ENCODE peak calls at places on chromosome 1, in seven cellular contexts. One of them, this sample, is unnamed.

GRCh38 chr1:5423109-5423508 is 569.1 kb downstream of the NPHP4 start:
- DNase-seq in neuronal stem cell: no peak
- DNase-seq in mesenchymal stem cell: no peak
- DNase-seq in IMR-90: no peak
- DNase-seq in H9: peak; percentile 41
- DNase-seq in trophoblast cell: no peak
- DNase-seq in H1: no peak
- DNase-seq in this sample: peak; percentile 62

GRCh38 chr1:236868625-236869467 is 73.8 kb downstream of the MTR start:
- DNase-seq in neuronal stem cell: peak; percentile 47
- DNase-seq in mesenchymal stem cell: peak; percentile 64
- DNase-seq in IMR-90: peak; percentile 77
- DNase-seq in H9: peak; percentile 67
- DNase-seq in trophoblast cell: peak; percentile 77
- DNase-seq in H1: no peak
- DNase-seq in this sample: peak; percentile 77

GRCh38 chr1:6743189-6744101 is 41.8 kb upstream of the CAMTA1 start:
- DNase-seq in neuronal stem cell: no peak
- DNase-seq in mesenchymal stem cell: peak; percentile 68
- DNase-seq in IMR-90: peak; percentile 77
- DNase-seq in H9: peak; percentile 54
- DNase-seq in trophoblast cell: no peak
- DNase-seq in H1: peak; percentile 58
- DNase-seq in this sample: no peak

GRCh38 chr1:3076388-3076740 is 7.4 kb downstream of the PRDM16 start:
- DNase-seq in neuronal stem cell: no peak
- DNase-seq in mesenchymal stem cell: no peak
- DNase-seq in IMR-90: no peak
- DNase-seq in H9: no peak
- DNase-seq in trophoblast cell: no peak
- DNase-seq in H1: no peak
- DNase-seq in this sample: no peak

GRCh38 chr1:10033359-10033845 is 644 bp downstream of the UBE4B start:
- DNase-seq in neuronal stem cell: no peak
- DNase-seq in mesenchymal stem cell: peak; percentile 70
- DNase-seq in IMR-90: peak; percentile 25
- DNase-seq in H9: peak; percentile 33
- DNase-seq in trophoblast cell: peak; percentile 51
- DNase-seq in H1: no peak
- DNase-seq in this sample: peak; percentile 80

GRCh38 chr1:147073062-147073432 is 99.2 kb downstream of the PRKAB2 start:
- DNase-seq in neuronal stem cell: no peak
- DNase-seq in mesenchymal stem cell: no peak
- DNase-seq in IMR-90: no peak
- DNase-seq in H9: peak; percentile 52
- DNase-seq in trophoblast cell: no peak
- DNase-seq in H1: peak; percentile 63
- DNase-seq in this sample: peak; percentile 26

GRCh38 chr1:52325782-52326181 is 40.2 kb downstream of the CC2D1B start:
- DNase-seq in neuronal stem cell: no peak
- DNase-seq in mesenchymal stem cell: no peak
- DNase-seq in IMR-90: no peak
- DNase-seq in H9: no peak
- DNase-seq in trophoblast cell: no peak
- DNase-seq in H1: no peak
- DNase-seq in this sample: no peak

GRCh38 chr1:36327421-36328087 is 4.1 kb upstream of the EVA1B start:
- DNase-seq in neuronal stem cell: no peak
- DNase-seq in mesenchymal stem cell: peak; percentile 82
- DNase-seq in IMR-90: peak; percentile 80
- DNase-seq in H9: no peak
- DNase-seq in trophoblast cell: peak; percentile 94
- DNase-seq in H1: no peak
- DNase-seq in this sample: no peak

GRCh38 chr1:33442141-33442540 is 11.2 kb upstream of the PHC2 start:
- DNase-seq in neuronal stem cell: no peak
- DNase-seq in mesenchymal stem cell: peak; percentile 61
- DNase-seq in IMR-90: peak; percentile 37
- DNase-seq in H9: no peak
- DNase-seq in trophoblast cell: no peak
- DNase-seq in H1: no peak
- DNase-seq in this sample: no peak

GRCh38 chr1:10520952-10521351 is 46.2 kb downstream of the PEX14 start:
- DNase-seq in neuronal stem cell: no peak
- DNase-seq in mesenchymal stem cell: no peak
- DNase-seq in IMR-90: no peak
- DNase-seq in H9: no peak
- DNase-seq in trophoblast cell: no peak
- DNase-seq in H1: no peak
- DNase-seq in this sample: no peak

GRCh38 chr1:27635410-27636142 is 591 bp upstream of the FGR start:
- DNase-seq in neuronal stem cell: no peak
- DNase-seq in mesenchymal stem cell: no peak
- DNase-seq in IMR-90: no peak
- DNase-seq in H9: no peak
- DNase-seq in trophoblast cell: no peak
- DNase-seq in H1: no peak
- DNase-seq in this sample: no peak
- H2BK120ac ChIP-seq in neuronal stem cell: no peak overlapping the region
- H2BK120ac ChIP-seq in mesenchymal stem cell: no peak overlapping the region
- H2BK120ac ChIP-seq in IMR-90: no peak overlapping the region
- H2BK120ac ChIP-seq in H9: no peak overlapping the region
- H2BK120ac ChIP-seq in trophoblast cell: no peak overlapping the region
- H2BK120ac ChIP-seq in H1: no peak overlapping the region
- H2BK120ac ChIP-seq in this sample: no peak overlapping the region

GRCh38 chr1:25744140-25744581 is 55.8 kb upstream of the SELENON start:
- DNase-seq in neuronal stem cell: no peak
- DNase-seq in mesenchymal stem cell: peak; percentile 56
- DNase-seq in IMR-90: peak; percentile 53
- DNase-seq in H9: peak; percentile 74
- DNase-seq in trophoblast cell: peak; percentile 48
- DNase-seq in H1: peak; percentile 63
- DNase-seq in this sample: peak; percentile 85

GRCh38 chr1:25747046-25747705 is 52.8 kb upstream of the SELENON start:
- DNase-seq in neuronal stem cell: no peak
- DNase-seq in mesenchymal stem cell: no peak
- DNase-seq in IMR-90: no peak
- DNase-seq in H9: no peak
- DNase-seq in trophoblast cell: no peak
- DNase-seq in H1: peak; percentile 55
- DNase-seq in this sample: no peak

GRCh38 chr1:25743164-25744139 is 56.5 kb upstream of the SELENON start:
- DNase-seq in neuronal stem cell: no peak
- DNase-seq in mesenchymal stem cell: peak; percentile 34
- DNase-seq in IMR-90: peak; percentile 35
- DNase-seq in H9: no peak
- DNase-seq in trophoblast cell: no peak
- DNase-seq in H1: peak; percentile 52
- DNase-seq in this sample: no peak

GRCh38 chr1:25746299-25747045 is 53.5 kb upstream of the SELENON start:
- DNase-seq in neuronal stem cell: no peak
- DNase-seq in mesenchymal stem cell: no peak
- DNase-seq in IMR-90: no peak
- DNase-seq in H9: no peak
- DNase-seq in trophoblast cell: no peak
- DNase-seq in H1: no peak
- DNase-seq in this sample: no peak

DNA sequence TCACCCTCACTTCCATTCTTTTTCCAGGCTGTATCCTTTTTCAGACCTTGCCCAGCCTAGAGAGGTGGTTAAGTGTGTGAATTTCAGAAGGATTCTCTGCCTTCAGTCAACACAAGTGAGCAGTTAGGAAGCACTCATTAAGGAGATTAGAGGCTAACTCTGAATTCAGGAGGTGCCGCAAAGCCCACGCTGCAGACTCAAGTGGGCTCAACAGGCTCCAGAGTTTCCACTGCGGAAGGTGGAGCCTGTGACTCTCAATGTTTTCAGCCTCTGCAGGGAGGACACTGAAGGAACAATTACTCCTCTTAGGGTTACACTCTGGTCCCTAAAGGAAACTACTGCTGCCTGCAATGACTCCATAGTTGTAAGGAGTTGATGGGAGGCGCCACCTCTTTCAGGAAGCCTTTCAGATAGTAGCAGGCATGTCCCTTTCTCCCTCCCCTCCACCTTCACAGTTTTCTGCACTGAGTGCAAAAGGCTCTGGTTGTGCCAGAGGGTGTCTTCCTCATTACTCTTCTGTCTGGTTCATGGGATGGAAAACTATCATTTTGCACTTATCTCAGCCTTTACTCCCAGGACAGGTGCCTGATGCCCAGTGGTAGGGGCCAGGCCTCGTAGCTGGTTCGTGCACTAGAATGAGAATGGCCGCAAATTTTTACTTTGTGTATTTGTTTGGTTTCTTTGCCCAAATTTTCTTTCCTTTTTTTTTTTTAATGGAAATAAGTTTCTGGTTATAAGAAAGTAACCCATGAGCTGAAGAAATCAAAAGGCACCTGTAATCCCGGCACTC is 55.2 kb upstream of the SELENON start:
- DNase-seq in neuronal stem cell: no peak
- DNase-seq in mesenchymal stem cell: no peak
- DNase-seq in IMR-90: no peak
- DNase-seq in H9: no peak
- DNase-seq in trophoblast cell: no peak
- DNase-seq in H1: no peak
- DNase-seq in this sample: no peak
- H2BK120ac ChIP-seq in neuronal stem cell: no peak overlapping the region
- H2BK120ac ChIP-seq in mesenchymal stem cell: no peak overlapping the region
- H2BK120ac ChIP-seq in IMR-90: peak overlapping the region; percentile 5
- H2BK120ac ChIP-seq in H9: no peak overlapping the region
- H2BK120ac ChIP-seq in trophoblast cell: no peak overlapping the region
- H2BK120ac ChIP-seq in H1: no peak overlapping the region
- H2BK120ac ChIP-seq in this sample: no peak overlapping the region

DNA sequence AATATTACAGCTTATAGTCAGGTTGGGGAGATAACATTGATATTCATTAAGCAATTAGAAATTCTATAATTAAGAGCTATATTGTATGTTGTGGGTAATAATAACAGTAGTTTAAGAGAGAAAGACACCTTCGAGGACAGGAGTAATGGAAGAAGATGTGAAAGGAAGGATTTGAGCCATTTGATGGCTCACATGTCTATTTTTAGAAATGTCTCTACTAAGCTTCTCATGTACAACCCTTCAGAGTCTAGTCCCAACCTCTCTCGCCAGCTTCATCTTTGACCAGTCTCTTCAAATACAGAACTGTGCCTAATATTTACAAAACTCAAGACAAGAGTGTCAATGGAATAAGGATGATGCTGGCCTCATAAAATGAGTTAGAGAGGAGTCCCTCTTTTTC is 95.1 kb downstream of the PRRX1 start:
- DNase-seq in neuronal stem cell: no peak
- DNase-seq in mesenchymal stem cell: no peak
- DNase-seq in IMR-90: no peak
- DNase-seq in H9: no peak
- DNase-seq in trophoblast cell: no peak
- DNase-seq in H1: no peak
- DNase-seq in this sample: no peak
- H2BK120ac ChIP-seq in neuronal stem cell: no peak overlapping the region
- H2BK120ac ChIP-seq in mesenchymal stem cell: no peak overlapping the region
- H2BK120ac ChIP-seq in IMR-90: no peak overlapping the region
- H2BK120ac ChIP-seq in H9: no peak overlapping the region
- H2BK120ac ChIP-seq in trophoblast cell: no peak overlapping the region
- H2BK120ac ChIP-seq in H1: no peak overlapping the region
- H2BK120ac ChIP-seq in this sample: no peak overlapping the region

GRCh38 chr1:49045371-49045770 is 268.7 kb upstream of the BEND5 start:
- DNase-seq in neuronal stem cell: no peak
- DNase-seq in mesenchymal stem cell: no peak
- DNase-seq in IMR-90: no peak
- DNase-seq in H9: no peak
- DNase-seq in trophoblast cell: no peak
- DNase-seq in H1: no peak
- DNase-seq in this sample: no peak

GRCh38 chr1:49050041-49050440 is 273.4 kb upstream of the BEND5 start:
- DNase-seq in neuronal stem cell: no peak
- DNase-seq in mesenchymal stem cell: no peak
- DNase-seq in IMR-90: no peak
- DNase-seq in H9: no peak
- DNase-seq in trophoblast cell: no peak
- DNase-seq in H1: no peak
- DNase-seq in this sample: no peak

GRCh38 chr1:49051647-49052046 is 275.0 kb upstream of the BEND5 start:
- DNase-seq in neuronal stem cell: no peak
- DNase-seq in mesenchymal stem cell: no peak
- DNase-seq in IMR-90: no peak
- DNase-seq in H9: no peak
- DNase-seq in trophoblast cell: peak; percentile 6
- DNase-seq in H1: no peak
- DNase-seq in this sample: peak; percentile 71

GRCh38 chr1:49046305-49046704 is 269.6 kb upstream of the BEND5 start:
- DNase-seq in neuronal stem cell: no peak
- DNase-seq in mesenchymal stem cell: no peak
- DNase-seq in IMR-90: no peak
- DNase-seq in H9: no peak
- DNase-seq in trophoblast cell: no peak
- DNase-seq in H1: no peak
- DNase-seq in this sample: no peak

GRCh38 chr1:49048188-49048587 is 271.5 kb upstream of the BEND5 start:
- DNase-seq in neuronal stem cell: no peak
- DNase-seq in mesenchymal stem cell: no peak
- DNase-seq in IMR-90: no peak
- DNase-seq in H9: no peak
- DNase-seq in trophoblast cell: no peak
- DNase-seq in H1: no peak
- DNase-seq in this sample: peak; percentile 41
- H2BK120ac ChIP-seq in neuronal stem cell: no peak overlapping the region
- H2BK120ac ChIP-seq in mesenchymal stem cell: no peak overlapping the region
- H2BK120ac ChIP-seq in IMR-90: no peak overlapping the region
- H2BK120ac ChIP-seq in H9: no peak overlapping the region
- H2BK120ac ChIP-seq in trophoblast cell: no peak overlapping the region
- H2BK120ac ChIP-seq in H1: no peak overlapping the region
- H2BK120ac ChIP-seq in this sample: no peak overlapping the region